ENCODE peak calls at places on chromosomes 12 and 14, in seven cellular contexts. G, V, B, M, T, X and Y are unnamed samples.

GRCh38 chr14:87601011-87601410 is 392.0 kb downstream of the GALC start:
- DNase-seq in G (no peak), V (no peak), B (no peak), M (no peak), T (no peak), X (no peak), Y (no peak)

GRCh38 chr12:107152331-107152730 is 59.0 kb upstream of the CRY1 start:
- DNase-seq in G (no peak), V (no peak), B (no peak), M (no peak), T (no peak), X (no peak), Y (no peak)

GRCh38 chr14:99137001-99137700 is 134.8 kb downstream of the BCL11B start:
- DNase-seq in G (no peak), V (no peak), B (no peak), M (no peak), T (no peak), X (no peak), Y (no peak)

GRCh38 chr14:63908667-63909264 is 56.0 kb downstream of the SYNE2 start:
- DNase-seq in G (no peak), V (no peak), B (no peak), M (no peak), T (no peak), X (no peak), Y (no peak)

GRCh38 chr12:94488449-94488848 is 28.8 kb upstream of the CEP83 start:
- DNase-seq in G (peak; percentile 56), V (no peak), B (no peak), M (no peak), T (no peak), X (no peak), Y (no peak)

GRCh38 chr12:2376855-2377657 is 324.3 kb downstream of the CACNA1C start:
- DNase-seq in G (no peak), V (no peak), B (no peak), M (peak; percentile 64), T (peak; percentile 77), X (no peak), Y (no peak)

GRCh38 chr12:62724947-62725447 is 210.0 kb downstream of the PPM1H start:
- DNase-seq in G (no peak), V (peak; percentile 29), B (peak; percentile 6), M (no peak), T (peak; percentile 32), X (peak; percentile 99), Y (peak; percentile 20)

GRCh38 chr12:50488801-50489200 is 16.0 kb upstream of the DIP2B start:
- DNase-seq in G (no peak), V (no peak), B (no peak), M (no peak), T (no peak), X (no peak), Y (no peak)

GRCh38 chr12:16530268-16530865 is 75.6 kb downstream of the LMO3 start:
- DNase-seq in G (no peak), V (no peak), B (no peak), M (no peak), T (no peak), X (no peak), Y (no peak)

GRCh38 chr14:104121142-104121541 is 17.2 kb upstream of the KIF26A start:
- DNase-seq in G (no peak), V (no peak), B (no peak), M (no peak), T (no peak), X (no peak), Y (no peak)

GRCh38 chr12:104046306-104046705 is 3.7 kb downstream of the GLT8D2 start:
- DNase-seq in G (no peak), V (no peak), B (no peak), M (no peak), T (no peak), X (no peak), Y (no peak)

GRCh38 chr12:83150465-83151189 is 463.9 kb downstream of the TMTC2 start:
- DNase-seq in G (no peak), V (peak; percentile 51), B (no peak), M (no peak), T (no peak), X (no peak), Y (no peak)

GRCh38 chr12:132772551-132772950 is 10.9 kb upstream of the ANKLE2 start:
- DNase-seq in G (no peak), V (no peak), B (no peak), M (no peak), T (no peak), X (no peak), Y (no peak)

GRCh38 chr14:68365228-68365627 is 427.6 kb downstream of the ZFP36L1 start:
- DNase-seq in G (no peak), V (no peak), B (no peak), M (no peak), T (no peak), X (peak; percentile 8), Y (no peak)

GRCh38 chr12:1445807-1446206 is 148.6 kb downstream of the FBXL14 start:
- DNase-seq in G (no peak), V (no peak), B (no peak), M (no peak), T (no peak), X (no peak), Y (no peak)

GRCh38 chr12:62466018-62466595 is 519 bp upstream of the MON2 start:
- DNase-seq in G (no peak), V (peak; percentile 23), B (peak; percentile 6), M (peak; percentile 52), T (peak; percentile 24), X (no peak), Y (peak; percentile 29)

GRCh38 chr12:105214670-105215375 is 21.2 kb downstream of the APPL2 start:
- DNase-seq in G (no peak), V (no peak), B (peak; percentile 59), M (no peak), T (no peak), X (no peak), Y (no peak)

GRCh38 chr14:79254069-79254775 is 957.1 kb downstream of the DIO2 start:
- DNase-seq in G (no peak), V (no peak), B (no peak), M (no peak), T (no peak), X (no peak), Y (no peak)

GRCh38 chr12:122282066-122282465 is 15.8 kb upstream of the VPS33A start:
- DNase-seq in G (no peak), V (no peak), B (no peak), M (no peak), T (no peak), X (no peak), Y (no peak)

GRCh38 chr12:3589745-3590144 is 98.7 kb downstream of the PRMT8 start:
- DNase-seq in G (no peak), V (no peak), B (no peak), M (no peak), T (no peak), X (no peak), Y (no peak)

GRCh38 chr12:30700216-30700900 is 4.7 kb upstream of the IPO8 start:
- DNase-seq in G (no peak), V (no peak), B (no peak), M (no peak), T (no peak), X (no peak), Y (no peak)

GRCh38 chr12:19755141-19755540 is 315.8 kb downstream of the AEBP2 start:
- DNase-seq in G (no peak), V (no peak), B (no peak), M (no peak), T (no peak), X (no peak), Y (no peak)

GRCh38 chr12:109517619-109518018 is 40.2 kb downstream of the UBE3B start:
- DNase-seq in G (no peak), V (no peak), B (no peak), M (no peak), T (no peak), X (no peak), Y (no peak)

DNA sequence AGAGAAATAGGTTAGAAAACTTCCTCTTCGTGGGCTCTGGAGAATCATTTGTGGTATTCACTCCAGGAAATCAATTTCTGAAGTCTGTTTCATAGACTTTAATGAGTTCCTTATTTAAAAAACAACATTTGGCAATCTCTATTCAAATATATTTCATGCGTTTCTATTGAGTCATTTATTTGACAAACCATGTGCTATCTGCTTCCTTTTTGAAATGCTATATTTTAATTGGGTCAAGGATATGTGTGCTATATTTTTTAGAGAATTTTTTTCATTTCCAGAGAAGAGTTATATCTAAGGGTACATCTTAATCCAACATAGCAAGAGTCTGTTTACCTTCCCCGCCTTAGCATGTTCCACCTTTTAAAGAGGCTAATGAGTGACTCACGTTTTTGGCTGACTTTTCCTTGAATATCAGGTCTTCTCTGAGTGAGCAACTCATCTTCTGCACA is 252.4 kb upstream of the EGLN3 start:
- DNase-seq in G (no peak), V (no peak), B (no peak), M (no peak), T (no peak), X (no peak), Y (no peak)
- TF ChIP-seq SP1 in G (no peak), V (no peak), B (no peak), M (no peak), T (no peak), X (no peak), Y (no peak)

GRCh38 chr12:24902521-24903304 is 46.2 kb downstream of the BCAT1 start:
- DNase-seq in G (no peak), V (no peak), B (no peak), M (peak; percentile 77), T (peak; percentile 54), X (no peak), Y (no peak)
- TF ChIP-seq SP1 in G (no peak), V (no peak), B (no peak), M (no peak), T (no peak), X (no peak), Y (no peak)

DNA sequence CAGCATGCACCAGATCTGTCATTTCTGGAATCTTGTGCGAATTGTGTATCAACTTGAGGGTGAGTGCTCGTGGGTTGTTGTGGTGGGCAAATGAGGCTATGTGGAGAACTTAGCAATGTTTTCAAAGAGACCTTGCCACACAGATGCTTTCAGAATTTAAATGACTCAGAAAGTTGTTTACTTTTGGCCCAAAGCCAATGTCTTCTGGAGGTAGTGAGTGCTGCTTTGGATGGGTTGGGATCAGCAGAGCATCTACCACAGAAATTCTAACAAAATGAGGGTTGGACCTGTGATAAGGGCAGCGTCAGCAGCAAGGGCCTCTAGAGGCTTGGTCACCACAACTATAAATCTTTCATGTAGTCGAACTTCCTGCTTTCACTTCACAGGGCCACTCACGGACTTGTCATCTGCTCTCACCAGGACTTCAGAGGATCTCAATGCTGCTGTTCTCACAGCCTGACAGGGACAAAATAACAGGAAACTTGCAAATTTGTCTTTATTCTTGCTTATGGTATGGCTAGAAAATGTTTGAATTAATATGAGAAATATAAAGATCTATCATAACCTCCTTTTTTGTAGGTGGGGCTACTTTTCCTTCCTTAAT is 111.4 kb downstream of the DACT1 start:
- DNase-seq in G (peak; percentile 86), V (peak; percentile 25), B (peak; percentile 4), M (no peak), T (no peak), X (peak; percentile 76), Y (peak; percentile 49)
- TF ChIP-seq SP1 in G (no peak), V (no peak), B (no peak), M (no peak), T (no peak), X (peak; percentile 30), Y (no peak)

DNA sequence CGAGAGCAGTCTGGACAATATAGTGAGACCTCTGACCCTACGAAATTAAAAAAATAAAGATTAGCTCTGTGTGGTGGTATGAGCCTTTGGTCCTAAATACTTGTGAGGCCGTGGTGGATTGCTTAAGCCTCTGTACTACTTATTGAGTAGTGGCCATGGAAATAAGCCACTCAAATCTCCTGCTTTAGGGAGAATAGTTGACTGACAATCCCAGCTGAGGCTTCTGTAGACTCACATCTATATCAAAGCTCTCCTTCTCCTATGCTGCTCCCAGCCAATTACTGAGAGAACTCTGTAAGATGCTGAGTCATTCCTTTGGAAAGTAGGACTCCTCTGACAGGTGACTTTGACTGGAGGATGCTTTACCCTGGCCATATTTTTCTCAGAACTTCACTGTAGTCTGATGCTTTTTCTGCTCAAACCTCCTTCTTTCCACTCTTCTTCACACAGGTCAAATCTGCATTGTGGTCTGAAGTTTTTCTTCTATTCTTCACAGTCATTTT is 420.2 kb downstream of the SLC6A15 start:
- DNase-seq in G (no peak), V (no peak), B (no peak), M (no peak), T (no peak), X (no peak), Y (no peak)
- TF ChIP-seq SP1 in G (no peak), V (no peak), B (no peak), M (no peak), T (no peak), X (no peak), Y (no peak)